ENCODE peak calls at places on chromosomes 16 and 17, in six cellular contexts. One of them, this sample, is unnamed.

GRCh38 chr17:56699186-56699895 is 105.8 kb downstream of the NOG start:
- DNase-seq in GM12864: no peak
- DNase-seq in psoas muscle: peak
- DNase-seq in choroid plexus epithelial cell: peak
- DNase-seq in A549: peak
- DNase-seq in left ventricle myocardium inferior: peak
- DNase-seq in this sample: peak

GRCh38 chr16:88632587-88632930 is 5.8 kb upstream of the IL17C start:
- DNase-seq in GM12864: no peak
- DNase-seq in psoas muscle: no peak
- DNase-seq in left ventricle myocardium inferior: no peak
- DNase-seq in choroid plexus epithelial cell: no peak
- DNase-seq in A549: no peak
- DNase-seq in this sample: no peak

GRCh38 chr17:29931253-29931932 is 1.4 kb upstream of the SSH2 start:
- DNase-seq in A549: peak
- DNase-seq in psoas muscle: peak
- DNase-seq in left ventricle myocardium inferior: peak
- DNase-seq in choroid plexus epithelial cell: peak
- DNase-seq in GM12864: peak
- DNase-seq in this sample: peak

GRCh38 chr16:10245002-10245401 is 62.8 kb upstream of the GRIN2A start:
- DNase-seq in left ventricle myocardium inferior: no peak
- DNase-seq in GM12864: no peak
- DNase-seq in psoas muscle: no peak
- DNase-seq in A549: no peak
- DNase-seq in choroid plexus epithelial cell: no peak
- DNase-seq in this sample: no peak

GRCh38 chr17:31696184-31696602 is 162.9 kb downstream of the COPRS start:
- DNase-seq in A549: no peak
- DNase-seq in psoas muscle: peak
- DNase-seq in left ventricle myocardium inferior: peak
- DNase-seq in choroid plexus epithelial cell: peak
- DNase-seq in GM12864: no peak
- DNase-seq in this sample: peak

GRCh38 chr17:60630352-60630751 is 30.4 kb downstream of the PPM1D start:
- DNase-seq in choroid plexus epithelial cell: peak
- DNase-seq in GM12864: no peak
- DNase-seq in psoas muscle: no peak
- DNase-seq in left ventricle myocardium inferior: peak
- DNase-seq in A549: no peak
- DNase-seq in this sample: no peak

GRCh38 chr16:75311383-75311938 is 60.0 kb upstream of the BCAR1 start:
- DNase-seq in psoas muscle: no peak
- DNase-seq in choroid plexus epithelial cell: peak
- DNase-seq in left ventricle myocardium inferior: no peak
- DNase-seq in GM12864: no peak
- DNase-seq in A549: no peak
- DNase-seq in this sample: no peak

GRCh38 chr17:80124351-80124981 is 22.5 kb downstream of the EIF4A3 start:
- DNase-seq in A549: peak
- DNase-seq in left ventricle myocardium inferior: no peak
- DNase-seq in psoas muscle: no peak
- DNase-seq in choroid plexus epithelial cell: peak
- DNase-seq in GM12864: no peak
- DNase-seq in this sample: no peak

GRCh38 chr16:85261657-85262557 is 149.6 kb upstream of the CIBAR2 start:
- DNase-seq in choroid plexus epithelial cell: no peak
- DNase-seq in left ventricle myocardium inferior: no peak
- DNase-seq in GM12864: no peak
- DNase-seq in A549: no peak
- DNase-seq in psoas muscle: no peak
- DNase-seq in this sample: no peak

GRCh38 chr16:58832496-58832895 is 98.4 kb upstream of the GOT2 start:
- DNase-seq in psoas muscle: no peak
- DNase-seq in A549: no peak
- DNase-seq in left ventricle myocardium inferior: no peak
- DNase-seq in choroid plexus epithelial cell: no peak
- DNase-seq in GM12864: no peak
- DNase-seq in this sample: no peak

GRCh38 chr17:47941998-47942490 is 673 bp downstream of the PNPO start:
- DNase-seq in GM12864: no peak
- DNase-seq in left ventricle myocardium inferior: no peak
- DNase-seq in psoas muscle: no peak
- DNase-seq in choroid plexus epithelial cell: no peak
- DNase-seq in A549: no peak
- DNase-seq in this sample: no peak

GRCh38 chr16:68528686-68529379 is 10.3 kb upstream of the ZFP90 start:
- DNase-seq in choroid plexus epithelial cell: peak
- DNase-seq in A549: peak
- DNase-seq in GM12864: peak
- DNase-seq in psoas muscle: peak
- DNase-seq in left ventricle myocardium inferior: peak
- DNase-seq in this sample: peak

DNA sequence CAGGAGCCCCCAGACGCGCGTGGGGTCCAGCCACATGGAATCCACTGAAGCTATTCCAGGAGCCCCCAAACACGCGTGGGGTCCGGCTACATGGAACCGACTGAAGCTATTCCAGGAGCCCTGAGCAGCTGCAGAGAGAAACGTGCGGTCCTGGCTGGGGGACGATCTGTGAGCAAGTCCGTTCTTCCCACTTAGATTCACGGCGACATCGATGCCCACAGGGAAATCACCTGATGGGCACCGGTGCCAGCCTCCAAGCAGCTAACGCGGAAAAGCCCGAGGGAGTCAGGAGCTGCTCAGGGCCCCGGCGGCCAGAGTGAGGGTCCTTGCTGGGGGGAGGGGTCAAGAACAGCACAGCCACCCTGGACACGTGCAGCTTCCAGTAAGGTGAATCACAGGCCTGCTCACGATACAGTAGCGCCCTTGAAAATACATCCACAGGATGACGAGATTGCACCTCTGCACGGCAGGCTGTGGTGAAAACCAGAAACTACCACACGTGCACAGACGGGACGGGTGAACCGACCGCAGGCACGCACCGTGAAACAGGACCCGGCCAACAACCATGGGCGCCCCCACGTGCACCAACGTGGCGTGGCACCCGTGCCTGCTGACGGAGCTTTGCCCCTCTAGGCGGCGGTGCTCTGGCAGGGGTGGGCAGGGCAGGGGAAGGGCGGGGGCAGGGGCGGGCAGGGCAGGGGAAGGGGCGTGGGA is 77.7 kb upstream of the GNG13 start:
- DNase-seq in GM12864: no peak
- DNase-seq in left ventricle myocardium inferior: peak
- DNase-seq in A549: peak
- DNase-seq in choroid plexus epithelial cell: no peak
- DNase-seq in psoas muscle: peak
- DNase-seq in this sample: peak
- TF ChIP-seq CTCF in GM12864: no peak
- TF ChIP-seq CTCF in left ventricle myocardium inferior: no peak
- TF ChIP-seq CTCF in A549: peak
- TF ChIP-seq CTCF in choroid plexus epithelial cell: no peak
- TF ChIP-seq CTCF in psoas muscle: no peak
- TF ChIP-seq CTCF in this sample: no peak

DNA sequence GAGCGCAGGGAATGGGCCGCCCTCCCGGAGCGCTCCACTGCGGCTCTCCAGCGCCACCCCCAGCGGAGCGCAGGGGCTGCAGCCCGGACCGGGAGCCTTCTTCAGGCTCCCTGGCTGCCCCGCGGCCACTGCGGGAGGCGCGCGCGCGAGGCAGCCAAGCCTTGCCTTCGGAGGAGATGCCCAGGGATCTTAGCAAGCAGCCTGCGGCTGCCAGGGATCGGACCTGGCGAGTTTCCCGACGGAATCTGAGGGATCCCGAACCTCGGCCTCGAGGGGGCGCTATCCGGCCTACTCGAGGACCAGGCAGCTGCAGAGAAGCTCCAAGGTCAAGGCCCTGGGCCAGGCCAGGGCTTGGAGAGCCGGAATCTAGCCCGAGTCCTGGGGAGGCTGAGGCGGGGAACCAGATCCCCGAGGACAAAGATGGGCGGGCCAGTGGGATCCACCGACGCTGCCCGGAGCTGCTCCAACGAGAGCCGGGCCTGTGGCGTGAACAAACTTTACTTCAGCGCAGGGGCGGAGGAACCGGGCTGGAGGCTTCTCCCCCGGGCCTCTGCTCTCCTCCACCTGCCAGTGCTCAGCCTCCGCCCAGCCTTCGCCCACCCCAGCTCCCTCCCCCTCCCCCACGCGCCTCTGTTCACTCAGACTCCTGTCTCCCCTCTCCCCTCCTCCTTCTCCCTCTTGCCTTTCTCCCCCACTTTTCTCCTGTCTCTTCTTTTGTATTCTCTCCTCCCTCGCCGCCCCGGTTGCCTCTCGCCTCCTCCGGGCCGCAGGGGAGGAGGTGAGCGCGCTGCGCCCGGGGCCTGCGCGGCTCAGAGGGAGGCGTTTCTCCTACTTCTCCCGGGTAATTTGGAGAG is at the start of gene IRX6:
- DNase-seq in A549: peak
- DNase-seq in left ventricle myocardium inferior: peak
- DNase-seq in psoas muscle: peak
- DNase-seq in choroid plexus epithelial cell: no peak
- DNase-seq in GM12864: no peak
- DNase-seq in this sample: peak
- TF ChIP-seq CTCF in A549: peak
- TF ChIP-seq CTCF in left ventricle myocardium inferior: peak
- TF ChIP-seq CTCF in psoas muscle: peak
- TF ChIP-seq CTCF in choroid plexus epithelial cell: peak
- TF ChIP-seq CTCF in GM12864: peak
- TF ChIP-seq CTCF in this sample: peak

DNA sequence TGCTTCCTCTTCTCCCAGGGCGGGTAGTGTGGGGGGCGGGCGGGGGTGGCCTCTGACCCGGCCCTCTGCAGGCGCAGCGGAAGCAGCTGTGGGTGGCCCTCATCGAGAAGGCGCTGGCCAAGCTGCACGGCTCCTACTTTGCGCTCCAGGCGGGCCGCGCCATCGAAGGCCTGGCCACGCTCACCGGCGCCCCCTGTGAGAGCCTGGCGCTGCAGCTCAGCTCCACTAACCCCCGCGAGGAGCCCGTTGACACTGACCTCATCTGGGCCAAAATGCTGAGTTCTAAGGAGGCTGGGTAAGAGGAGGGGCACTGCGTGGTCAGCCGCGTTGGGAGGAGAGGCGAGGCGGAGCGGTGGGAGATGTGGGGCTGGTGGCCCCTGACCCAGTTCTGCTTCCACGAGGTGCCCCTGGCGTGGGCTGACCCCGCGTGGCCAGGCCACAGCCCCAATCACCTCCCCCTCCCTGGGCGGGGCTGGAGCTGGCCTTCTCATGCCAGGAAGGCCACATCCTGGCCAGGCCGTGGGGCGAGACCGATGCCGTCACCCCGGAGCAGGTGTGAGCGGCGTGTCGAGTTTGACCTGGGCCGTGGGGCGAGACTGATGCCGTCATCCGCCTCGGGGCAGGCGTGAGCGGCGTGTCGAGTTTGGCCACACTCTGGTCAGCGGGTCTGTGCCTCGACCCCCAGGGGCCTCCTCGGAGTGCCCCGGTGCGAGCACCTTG is 10.5 kb upstream of the PRR35 start:
- DNase-seq in A549: no peak
- DNase-seq in GM12864: no peak
- DNase-seq in left ventricle myocardium inferior: no peak
- DNase-seq in psoas muscle: no peak
- DNase-seq in choroid plexus epithelial cell: no peak
- DNase-seq in this sample: no peak
- TF ChIP-seq CTCF in A549: no peak
- TF ChIP-seq CTCF in GM12864: peak
- TF ChIP-seq CTCF in left ventricle myocardium inferior: no peak
- TF ChIP-seq CTCF in psoas muscle: no peak
- TF ChIP-seq CTCF in choroid plexus epithelial cell: peak
- TF ChIP-seq CTCF in this sample: no peak

GRCh38 chr16:83420206-83420760 is 387.5 kb upstream of the HSBP1 start:
- DNase-seq in left ventricle myocardium inferior: no peak
- DNase-seq in GM12864: no peak
- DNase-seq in A549: no peak
- DNase-seq in psoas muscle: no peak
- DNase-seq in choroid plexus epithelial cell: peak
- DNase-seq in this sample: no peak

GRCh38 chr16:83418565-83418964 is 389.2 kb upstream of the HSBP1 start:
- DNase-seq in psoas muscle: no peak
- DNase-seq in choroid plexus epithelial cell: no peak
- DNase-seq in GM12864: no peak
- DNase-seq in left ventricle myocardium inferior: no peak
- DNase-seq in A549: no peak
- DNase-seq in this sample: no peak
- TF ChIP-seq CTCF in psoas muscle: no peak
- TF ChIP-seq CTCF in choroid plexus epithelial cell: peak
- TF ChIP-seq CTCF in GM12864: peak
- TF ChIP-seq CTCF in left ventricle myocardium inferior: no peak
- TF ChIP-seq CTCF in A549: no peak
- TF ChIP-seq CTCF in this sample: no peak

GRCh38 chr16:22186517-22186916 is 19.6 kb upstream of the EEF2K start:
- DNase-seq in choroid plexus epithelial cell: no peak
- DNase-seq in psoas muscle: no peak
- DNase-seq in A549: no peak
- DNase-seq in GM12864: no peak
- DNase-seq in left ventricle myocardium inferior: no peak
- DNase-seq in this sample: no peak
- TF ChIP-seq CTCF in choroid plexus epithelial cell: peak
- TF ChIP-seq CTCF in psoas muscle: no peak
- TF ChIP-seq CTCF in A549: no peak
- TF ChIP-seq CTCF in GM12864: peak
- TF ChIP-seq CTCF in left ventricle myocardium inferior: no peak
- TF ChIP-seq CTCF in this sample: no peak

GRCh38 chr17:34610038-34610437 is 30.7 kb downstream of the TMEM132E start:
- DNase-seq in GM12864: no peak
- DNase-seq in choroid plexus epithelial cell: no peak
- DNase-seq in psoas muscle: no peak
- DNase-seq in left ventricle myocardium inferior: no peak
- DNase-seq in A549: no peak
- DNase-seq in this sample: no peak

GRCh38 chr17:34609210-34609609 is 29.8 kb downstream of the TMEM132E start:
- DNase-seq in psoas muscle: no peak
- DNase-seq in GM12864: no peak
- DNase-seq in left ventricle myocardium inferior: no peak
- DNase-seq in choroid plexus epithelial cell: no peak
- DNase-seq in A549: no peak
- DNase-seq in this sample: no peak

GRCh38 chr17:34607917-34608316 is 28.5 kb downstream of the TMEM132E start:
- DNase-seq in psoas muscle: no peak
- DNase-seq in left ventricle myocardium inferior: no peak
- DNase-seq in choroid plexus epithelial cell: no peak
- DNase-seq in GM12864: no peak
- DNase-seq in A549: no peak
- DNase-seq in this sample: no peak

GRCh38 chr17:34613064-34614019 is 34.0 kb downstream of the TMEM132E start:
- DNase-seq in GM12864: no peak
- DNase-seq in psoas muscle: no peak
- DNase-seq in choroid plexus epithelial cell: no peak
- DNase-seq in left ventricle myocardium inferior: no peak
- DNase-seq in A549: no peak
- DNase-seq in this sample: peak

DNA sequence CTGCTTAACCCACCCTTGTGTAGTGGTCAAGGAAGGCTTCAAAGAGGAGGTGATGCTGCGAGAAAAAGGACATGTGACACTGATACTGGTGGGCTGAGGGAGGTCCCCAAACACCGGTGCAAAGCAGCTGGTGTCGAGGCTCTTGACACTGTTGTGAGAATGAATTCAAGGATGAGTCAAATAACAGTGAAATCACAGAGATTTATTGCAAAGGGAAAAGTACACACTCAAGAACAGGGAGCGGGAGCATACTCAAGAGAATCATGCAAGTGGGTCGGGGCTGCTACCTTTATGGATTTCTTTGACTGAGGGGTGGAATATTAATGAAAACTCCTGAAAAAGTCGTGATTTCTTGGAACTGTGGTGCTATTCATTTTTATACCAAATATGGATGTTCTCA is 31.1 kb downstream of the TMEM132E start:
- DNase-seq in A549: no peak
- DNase-seq in left ventricle myocardium inferior: no peak
- DNase-seq in choroid plexus epithelial cell: no peak
- DNase-seq in GM12864: no peak
- DNase-seq in psoas muscle: no peak
- DNase-seq in this sample: no peak
- TF ChIP-seq CTCF in A549: no peak
- TF ChIP-seq CTCF in left ventricle myocardium inferior: no peak
- TF ChIP-seq CTCF in choroid plexus epithelial cell: no peak
- TF ChIP-seq CTCF in GM12864: no peak
- TF ChIP-seq CTCF in psoas muscle: no peak
- TF ChIP-seq CTCF in this sample: no peak